ENCODE peak calls at places on chromosomes 6 and 20, in five cellular contexts. One of them, this sample, is unnamed.

GRCh38 chr20:33992145-33992922 is 1.4 kb upstream of the RALY start:
- DNase-seq in CD8-positive, alpha-beta T cell: no peak
- DNase-seq in upper lobe of right lung: no peak
- DNase-seq in GM12878: no peak
- DNase-seq in lung: no peak
- DNase-seq in this sample: no peak

GRCh38 chr6:107539409-107539808 is 49.5 kb downstream of the SOBP start:
- DNase-seq in CD8-positive, alpha-beta T cell: no peak
- DNase-seq in GM12878: no peak
- DNase-seq in lung: no peak
- DNase-seq in upper lobe of right lung: no peak
- DNase-seq in this sample: no peak

GRCh38 chr6:163998496-163998895 is 584.0 kb downstream of the QKI start:
- DNase-seq in GM12878: no peak
- DNase-seq in upper lobe of right lung: no peak
- DNase-seq in CD8-positive, alpha-beta T cell: no peak
- DNase-seq in lung: no peak
- DNase-seq in this sample: no peak

GRCh38 chr20:56194042-56194441 is 54.5 kb upstream of the MC3R start:
- DNase-seq in lung: no peak
- DNase-seq in upper lobe of right lung: no peak
- DNase-seq in GM12878: no peak
- DNase-seq in CD8-positive, alpha-beta T cell: no peak
- DNase-seq in this sample: no peak

GRCh38 chr20:50146214-50146613 is 7.3 kb downstream of the PEDS1 start:
- DNase-seq in upper lobe of right lung: no peak
- DNase-seq in lung: no peak
- DNase-seq in CD8-positive, alpha-beta T cell: no peak
- DNase-seq in GM12878: no peak
- DNase-seq in this sample: no peak

GRCh38 chr6:57216235-57217101 is 5.6 kb downstream of the RAB23 start:
- DNase-seq in upper lobe of right lung: no peak
- DNase-seq in CD8-positive, alpha-beta T cell: no peak
- DNase-seq in GM12878: no peak
- DNase-seq in lung: no peak
- DNase-seq in this sample: no peak

GRCh38 chr20:63118786-63119450 is 97.0 kb downstream of the YTHDF1 start:
- DNase-seq in CD8-positive, alpha-beta T cell: no peak
- DNase-seq in lung: no peak
- DNase-seq in upper lobe of right lung: no peak
- DNase-seq in GM12878: no peak
- DNase-seq in this sample: no peak

GRCh38 chr20:62363920-62364851 is 2.9 kb downstream of the LAMA5 start:
- DNase-seq in CD8-positive, alpha-beta T cell: no peak
- DNase-seq in upper lobe of right lung: peak
- DNase-seq in lung: no peak
- DNase-seq in GM12878: no peak
- DNase-seq in this sample: no peak

GRCh38 chr6:109255946-109256628 is 126.2 kb downstream of the CD164 start:
- DNase-seq in CD8-positive, alpha-beta T cell: no peak
- DNase-seq in upper lobe of right lung: no peak
- DNase-seq in lung: no peak
- DNase-seq in GM12878: no peak
- DNase-seq in this sample: no peak

GRCh38 chr6:84753173-84753572 is 11.2 kb downstream of the TBX18 start:
- DNase-seq in lung: no peak
- DNase-seq in GM12878: no peak
- DNase-seq in upper lobe of right lung: no peak
- DNase-seq in CD8-positive, alpha-beta T cell: no peak
- DNase-seq in this sample: no peak

GRCh38 chr6:84749181-84749580 is 15.2 kb downstream of the TBX18 start:
- DNase-seq in upper lobe of right lung: no peak
- DNase-seq in GM12878: no peak
- DNase-seq in CD8-positive, alpha-beta T cell: no peak
- DNase-seq in lung: no peak
- DNase-seq in this sample: no peak

GRCh38 chr6:84748331-84748730 is 16.1 kb downstream of the TBX18 start:
- DNase-seq in GM12878: no peak
- DNase-seq in lung: no peak
- DNase-seq in upper lobe of right lung: no peak
- DNase-seq in CD8-positive, alpha-beta T cell: no peak
- DNase-seq in this sample: no peak

GRCh38 chr6:84756466-84756865 is 7.9 kb downstream of the TBX18 start:
- DNase-seq in CD8-positive, alpha-beta T cell: no peak
- DNase-seq in upper lobe of right lung: no peak
- DNase-seq in GM12878: no peak
- DNase-seq in lung: no peak
- DNase-seq in this sample: no peak

GRCh38 chr6:84752118-84752850 is 12.1 kb downstream of the TBX18 start:
- DNase-seq in GM12878: no peak
- DNase-seq in upper lobe of right lung: no peak
- DNase-seq in lung: no peak
- DNase-seq in CD8-positive, alpha-beta T cell: no peak
- DNase-seq in this sample: no peak
- TF ChIP-seq CTCF in GM12878: no peak
- TF ChIP-seq CTCF in upper lobe of right lung: no peak
- TF ChIP-seq CTCF in lung: no peak
- TF ChIP-seq CTCF in CD8-positive, alpha-beta T cell: no peak
- TF ChIP-seq CTCF in this sample: no peak

GRCh38 chr6:101811108-101811507 is 417.6 kb downstream of the GRIK2 start:
- DNase-seq in CD8-positive, alpha-beta T cell: no peak
- DNase-seq in GM12878: no peak
- DNase-seq in lung: no peak
- DNase-seq in upper lobe of right lung: no peak
- DNase-seq in this sample: no peak
- TF ChIP-seq CTCF in CD8-positive, alpha-beta T cell: no peak
- TF ChIP-seq CTCF in GM12878: no peak
- TF ChIP-seq CTCF in lung: no peak
- TF ChIP-seq CTCF in upper lobe of right lung: no peak
- TF ChIP-seq CTCF in this sample: no peak

DNA sequence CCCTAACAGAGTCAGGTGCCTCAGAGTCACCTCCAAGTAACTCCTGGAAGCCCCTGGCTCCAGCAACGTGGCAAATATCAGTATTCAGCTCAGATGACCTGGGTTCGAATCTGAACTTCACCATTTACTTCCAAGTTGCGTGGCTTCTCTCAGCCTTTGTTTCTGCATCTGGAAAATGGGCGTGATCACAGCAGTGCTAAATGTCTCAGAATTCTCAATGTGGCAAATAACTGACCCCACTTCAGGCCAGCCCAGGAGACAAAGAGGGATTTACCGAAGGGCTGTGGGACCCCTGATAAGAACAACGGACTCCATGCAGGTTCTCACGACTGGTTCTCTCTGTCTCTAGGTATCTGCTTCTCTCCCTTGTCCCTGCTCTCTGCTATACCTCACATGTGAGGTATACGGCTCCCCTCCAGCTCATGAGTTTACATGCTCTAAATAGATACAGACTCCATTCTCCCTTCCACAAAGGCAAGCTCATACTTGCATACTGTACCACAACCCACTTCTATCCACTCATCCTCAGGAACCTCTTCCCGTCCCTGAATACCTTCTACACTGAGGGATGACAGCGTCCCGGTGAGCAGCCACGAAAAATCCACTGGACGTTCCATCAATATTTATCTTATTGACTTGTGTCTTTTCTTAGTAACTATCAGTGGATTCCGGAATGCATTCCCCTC is 84.1 kb downstream of the SNX5 start:
- DNase-seq in CD8-positive, alpha-beta T cell: no peak
- DNase-seq in GM12878: no peak
- DNase-seq in lung: no peak
- DNase-seq in upper lobe of right lung: no peak
- DNase-seq in this sample: no peak
- TF ChIP-seq CTCF in CD8-positive, alpha-beta T cell: no peak
- TF ChIP-seq CTCF in GM12878: no peak
- TF ChIP-seq CTCF in lung: no peak
- TF ChIP-seq CTCF in upper lobe of right lung: no peak
- TF ChIP-seq CTCF in this sample: no peak

DNA sequence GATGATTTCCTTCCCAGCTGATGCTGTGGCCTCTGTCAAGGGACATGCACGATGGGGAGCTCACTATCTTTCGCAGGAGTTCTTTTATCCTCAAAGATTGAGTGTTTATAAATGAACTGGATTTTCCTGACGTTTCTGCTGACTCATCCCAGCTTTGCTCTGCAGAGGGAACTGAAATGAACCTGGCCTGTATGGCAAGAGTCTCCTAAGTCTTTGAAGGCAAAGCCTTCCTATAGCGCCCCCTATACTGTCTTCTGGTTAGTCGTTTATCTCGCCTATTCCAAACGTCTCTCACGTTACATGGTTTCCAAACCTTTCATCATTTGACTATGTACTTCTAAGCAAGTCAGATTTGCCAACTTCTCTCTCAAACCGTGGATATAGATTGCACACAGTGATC is 565.3 kb downstream of the KIF16B start:
- DNase-seq in upper lobe of right lung: no peak
- DNase-seq in GM12878: no peak
- DNase-seq in CD8-positive, alpha-beta T cell: no peak
- DNase-seq in lung: no peak
- DNase-seq in this sample: no peak
- TF ChIP-seq CTCF in upper lobe of right lung: no peak
- TF ChIP-seq CTCF in GM12878: no peak
- TF ChIP-seq CTCF in CD8-positive, alpha-beta T cell: no peak
- TF ChIP-seq CTCF in lung: no peak
- TF ChIP-seq CTCF in this sample: no peak

GRCh38 chr6:45439861-45440388 is 62.2 kb upstream of the SUPT3H start:
- DNase-seq in lung: no peak
- DNase-seq in CD8-positive, alpha-beta T cell: no peak
- DNase-seq in GM12878: no peak
- DNase-seq in upper lobe of right lung: no peak
- DNase-seq in this sample: no peak

GRCh38 chr6:45439459-45439858 is 61.7 kb upstream of the SUPT3H start:
- DNase-seq in upper lobe of right lung: no peak
- DNase-seq in CD8-positive, alpha-beta T cell: no peak
- DNase-seq in lung: no peak
- DNase-seq in GM12878: no peak
- DNase-seq in this sample: no peak

GRCh38 chr6:45438849-45439406 is 61.2 kb upstream of the SUPT3H start:
- DNase-seq in GM12878: no peak
- DNase-seq in lung: no peak
- DNase-seq in CD8-positive, alpha-beta T cell: no peak
- DNase-seq in upper lobe of right lung: no peak
- DNase-seq in this sample: no peak

GRCh38 chr6:45442716-45443115 is 65.0 kb upstream of the SUPT3H start:
- DNase-seq in lung: no peak
- DNase-seq in CD8-positive, alpha-beta T cell: no peak
- DNase-seq in GM12878: no peak
- DNase-seq in upper lobe of right lung: no peak
- DNase-seq in this sample: no peak

DNA sequence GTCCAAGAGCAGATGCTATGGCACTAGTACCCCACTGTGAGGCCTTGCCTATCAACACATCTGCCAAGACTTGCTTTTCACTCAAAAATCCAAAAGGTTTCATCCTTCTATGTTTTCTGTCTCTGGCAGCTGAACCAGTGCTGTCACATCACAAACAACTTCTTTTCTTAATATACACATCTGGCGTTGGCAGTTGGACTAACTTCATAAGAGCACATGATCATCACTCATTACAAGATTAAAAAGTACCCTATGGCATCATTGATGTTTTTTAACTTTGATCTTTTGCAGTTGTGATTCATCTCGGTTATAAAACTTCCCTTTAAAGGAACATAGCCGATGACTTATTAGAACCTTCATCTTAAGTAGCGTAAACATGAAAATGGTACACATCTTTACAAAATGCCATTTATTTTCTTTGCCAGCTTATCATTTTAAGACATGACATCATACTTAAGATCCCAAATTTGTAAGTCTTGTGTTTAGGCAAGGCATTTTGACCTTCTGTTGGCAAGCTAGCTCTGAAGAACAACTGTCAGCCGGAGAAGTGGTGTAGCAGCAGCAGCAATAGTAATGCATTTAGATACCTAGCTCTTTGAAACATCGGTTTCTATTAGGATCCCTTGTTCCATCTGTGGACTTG is 64.2 kb upstream of the SUPT3H start:
- DNase-seq in CD8-positive, alpha-beta T cell: no peak
- DNase-seq in GM12878: no peak
- DNase-seq in upper lobe of right lung: no peak
- DNase-seq in lung: no peak
- DNase-seq in this sample: no peak
- TF ChIP-seq CTCF in CD8-positive, alpha-beta T cell: no peak
- TF ChIP-seq CTCF in GM12878: no peak
- TF ChIP-seq CTCF in upper lobe of right lung: no peak
- TF ChIP-seq CTCF in lung: no peak
- TF ChIP-seq CTCF in this sample: no peak

GRCh38 chr6:167643223-167643622 is 183.5 kb upstream of the AFDN start:
- DNase-seq in lung: no peak
- DNase-seq in CD8-positive, alpha-beta T cell: no peak
- DNase-seq in upper lobe of right lung: no peak
- DNase-seq in GM12878: no peak
- DNase-seq in this sample: no peak

GRCh38 chr6:167644404-167645132 is 182.1 kb upstream of the AFDN start:
- DNase-seq in lung: no peak
- DNase-seq in GM12878: no peak
- DNase-seq in upper lobe of right lung: no peak
- DNase-seq in CD8-positive, alpha-beta T cell: no peak
- DNase-seq in this sample: no peak

GRCh38 chr6:167647333-167647732 is 179.4 kb upstream of the AFDN start:
- DNase-seq in GM12878: no peak
- DNase-seq in CD8-positive, alpha-beta T cell: no peak
- DNase-seq in upper lobe of right lung: no peak
- DNase-seq in lung: no peak
- DNase-seq in this sample: no peak

GRCh38 chr6:167645383-167645782 is 181.3 kb upstream of the AFDN start:
- DNase-seq in CD8-positive, alpha-beta T cell: no peak
- DNase-seq in lung: no peak
- DNase-seq in GM12878: no peak
- DNase-seq in upper lobe of right lung: no peak
- DNase-seq in this sample: no peak

GRCh38 chr6:167643716-167644115 is 183.0 kb upstream of the AFDN start:
- DNase-seq in lung: no peak
- DNase-seq in GM12878: no peak
- DNase-seq in upper lobe of right lung: no peak
- DNase-seq in CD8-positive, alpha-beta T cell: no peak
- DNase-seq in this sample: no peak
- TF ChIP-seq CTCF in lung: no peak
- TF ChIP-seq CTCF in GM12878: no peak
- TF ChIP-seq CTCF in upper lobe of right lung: no peak
- TF ChIP-seq CTCF in CD8-positive, alpha-beta T cell: no peak
- TF ChIP-seq CTCF in this sample: no peak

GRCh38 chr6:152353440-152353839 is 283.7 kb downstream of the SYNE1 start:
- DNase-seq in lung: no peak
- DNase-seq in GM12878: no peak
- DNase-seq in upper lobe of right lung: no peak
- DNase-seq in CD8-positive, alpha-beta T cell: no peak
- DNase-seq in this sample: no peak

GRCh38 chr6:152360016-152360415 is 277.1 kb downstream of the SYNE1 start:
- DNase-seq in lung: no peak
- DNase-seq in upper lobe of right lung: no peak
- DNase-seq in CD8-positive, alpha-beta T cell: no peak
- DNase-seq in GM12878: no peak
- DNase-seq in this sample: no peak

GRCh38 chr6:152355166-152355565 is 282.0 kb downstream of the SYNE1 start:
- DNase-seq in upper lobe of right lung: no peak
- DNase-seq in lung: no peak
- DNase-seq in GM12878: no peak
- DNase-seq in CD8-positive, alpha-beta T cell: no peak
- DNase-seq in this sample: no peak

GRCh38 chr6:152356016-152356415 is 281.1 kb downstream of the SYNE1 start:
- DNase-seq in lung: no peak
- DNase-seq in GM12878: no peak
- DNase-seq in upper lobe of right lung: no peak
- DNase-seq in CD8-positive, alpha-beta T cell: no peak
- DNase-seq in this sample: no peak

GRCh38 chr6:152356659-152357058 is 280.5 kb downstream of the SYNE1 start:
- DNase-seq in CD8-positive, alpha-beta T cell: no peak
- DNase-seq in lung: no peak
- DNase-seq in GM12878: no peak
- DNase-seq in upper lobe of right lung: no peak
- DNase-seq in this sample: no peak
- TF ChIP-seq CTCF in CD8-positive, alpha-beta T cell: peak
- TF ChIP-seq CTCF in lung: no peak
- TF ChIP-seq CTCF in GM12878: peak
- TF ChIP-seq CTCF in upper lobe of right lung: peak
- TF ChIP-seq CTCF in this sample: no peak

This sample was measured in mesothelial cell of epicardium.